ENCODE peak calls at places on chromosomes 5 and 9, in nine cellular contexts. R is left ventricle myocardium inferior, Q is esophagus squamous epithelium, V is A549, J is neural progenitor cell, U is adrenal gland, P is brain microvascular endothelial cell, N is transverse colon, Z is stomach. M is an unnamed sample.

GRCh38 chr5:122083535-122083934 is 5.5 kb upstream of the LOX start:
- DNase-seq in V (no peak), P (no peak), R (no peak), U (no peak), J (no peak), N (no peak), Z (no peak), Q (no peak), M (no peak)

GRCh38 chr5:142104491-142104890 is 4.1 kb upstream of the NDFIP1 start:
- DNase-seq in U (no peak), V (no peak), Z (no peak), P (no peak), Q (no peak), J (no peak), R (no peak), N (no peak), M (no peak)

GRCh38 chr5:16881253-16881652 is 54.8 kb downstream of the MYO10 start:
- DNase-seq in V (no peak), U (no peak), J (no peak), R (no peak), P (no peak), Z (no peak), Q (no peak), N (no peak), M (no peak)

GRCh38 chr5:4781312-4781711 is 358.8 kb upstream of the ADAMTS16 start:
- DNase-seq in Q (no peak), Z (no peak), U (no peak), V (no peak), N (no peak), P (no peak), J (no peak), R (no peak), M (no peak)

GRCh38 chr5:142166754-142167153 is 58.2 kb downstream of the NDFIP1 start:
- DNase-seq in Q (no peak), Z (no peak), J (no peak), V (no peak), N (no peak), P (no peak), R (no peak), U (no peak), M (no peak)

GRCh38 chr9:122056484-122056883 is 36.6 kb downstream of the TTLL11 start:
- DNase-seq in U (no peak), P (no peak), V (no peak), R (no peak), Z (no peak), N (no peak), Q (no peak), J (peak), M (no peak)

GRCh38 chr5:38193015-38193581 is 65.3 kb upstream of the EGFLAM start:
- DNase-seq in Q (no peak), V (peak), J (peak), U (peak), N (peak), P (peak), R (peak), Z (peak), M (peak)

GRCh38 chr9:126962336-126962735 is 47.8 kb downstream of the RALGPS1 start:
- DNase-seq in P (no peak), R (no peak), V (no peak), Q (no peak), N (no peak), Z (no peak), J (no peak), U (no peak), M (no peak)

GRCh38 chr9:131733601-131734061 is 6.2 kb downstream of the RAPGEF1 start:
- DNase-seq in Q (no peak), Z (peak), U (peak), V (peak), N (peak), P (peak), R (no peak), J (no peak), M (no peak)

GRCh38 chr5:147303251-147303650 is 68.4 kb downstream of the STK32A start:
- DNase-seq in Z (no peak), R (no peak), V (no peak), N (no peak), U (peak), Q (no peak), P (no peak), J (no peak), M (peak)

GRCh38 chr5:135437796-135438560 is 9.2 kb downstream of the DCANP1 start:
- DNase-seq in Z (peak), R (peak), U (peak), V (no peak), Q (no peak), P (peak), N (peak), J (no peak), M (peak)

GRCh38 chr9:98993570-98993945 is 49.9 kb downstream of the COL15A1 start:
- DNase-seq in J (no peak), Z (no peak), R (no peak), N (peak), U (peak), V (no peak), Q (no peak), P (peak), M (peak)

GRCh38 chr5:137651022-137651421 is 84.9 kb downstream of the KLHL3 start:
- DNase-seq in R (no peak), V (no peak), U (peak), J (no peak), Q (no peak), N (no peak), Z (no peak), P (no peak), M (no peak)

GRCh38 chr5:8327016-8327415 is 458.1 kb downstream of the MTRR start:
- DNase-seq in U (no peak), P (no peak), V (no peak), Q (no peak), R (no peak), J (no peak), Z (no peak), N (no peak), M (no peak)

GRCh38 chr9:36993933-36994764 is 39.9 kb downstream of the PAX5 start:
- DNase-seq in R (no peak), U (no peak), P (no peak), J (no peak), N (peak), Z (no peak), Q (no peak), V (no peak), M (no peak)

GRCh38 chr5:132840896-132841818 is 10.7 kb upstream of the SHROOM1 start:
- DNase-seq in Z (no peak), N (no peak), U (no peak), J (no peak), R (no peak), Q (no peak), V (no peak), P (no peak), M (peak)

GRCh38 chr9:123749580-123750202 is 180.2 kb downstream of the DENND1A start:
- DNase-seq in P (no peak), J (no peak), N (no peak), U (no peak), V (no peak), Q (no peak), R (no peak), Z (no peak), M (no peak)

GRCh38 chr9:88438819-88439218 is 50.6 kb downstream of the SPIN1 start:
- DNase-seq in J (no peak), U (no peak), V (no peak), R (no peak), Q (no peak), Z (no peak), N (no peak), P (no peak), M (no peak)

GRCh38 chr9:2461886-2462285 is 159.7 kb upstream of the VLDLR start:
- DNase-seq in U (no peak), R (no peak), J (no peak), Q (no peak), N (no peak), Z (no peak), P (no peak), V (no peak), M (no peak)

GRCh38 chr5:45692481-45692880 is 3.7 kb downstream of the HCN1 start:
- DNase-seq in V (no peak), J (no peak), Q (no peak), R (no peak), N (no peak), P (no peak), U (no peak), Z (no peak), M (no peak)

DNA sequence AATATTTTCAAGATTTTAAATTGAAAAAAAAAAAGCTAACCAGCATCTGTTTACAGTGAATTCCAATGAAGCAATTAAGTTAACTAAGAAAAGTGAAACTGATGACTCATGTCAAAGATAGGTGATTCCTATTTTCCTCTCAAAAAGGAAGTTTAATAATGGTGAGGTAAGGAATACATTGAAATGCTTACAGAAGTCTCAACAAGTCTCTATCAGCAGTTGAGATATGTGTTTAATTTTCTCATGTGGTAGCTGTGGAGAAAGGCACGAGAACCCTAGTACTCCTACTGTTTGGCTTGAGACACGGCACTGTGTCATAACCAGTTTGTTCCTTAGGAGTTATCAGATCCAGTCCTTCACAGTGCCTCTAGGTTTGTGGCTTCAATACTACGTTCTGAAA is 114.5 kb downstream of the SLC25A46 start:
- DNase-seq in V (no peak), J (no peak), U (no peak), N (no peak), Z (no peak), Q (no peak), P (peak), R (no peak), M (no peak)
- TF ChIP-seq CTCF in V (no peak), J (no peak), U (no peak), N (no peak), Z (no peak), Q (no peak), P (no peak), R (no peak), M (no peak)

GRCh38 chr5:31937703-31938102 is 236.4 kb downstream of the GOLPH3 start:
- DNase-seq in V (no peak), U (no peak), N (no peak), J (no peak), P (no peak), Q (no peak), R (no peak), Z (no peak), M (no peak)
- H3K27ac ChIP-seq in V (no peak), U (no peak), N (no peak), J (no peak), P (no peak), Q (peak), R (no peak), Z (no peak), M (peak)

GRCh38 chr9:7209051-7209450 is 451.3 kb downstream of the KDM4C start:
- DNase-seq in R (no peak), J (no peak), Q (no peak), V (no peak), P (no peak), Z (no peak), U (no peak), N (no peak), M (no peak)
- TF ChIP-seq CTCF in R (no peak), J (no peak), Q (no peak), V (no peak), P (no peak), Z (no peak), U (no peak), N (no peak), M (no peak)

GRCh38 chr5:143537056-143537455 is 133.6 kb upstream of the NR3C1 start:
- DNase-seq in N (no peak), V (no peak), Q (no peak), R (no peak), U (no peak), J (no peak), P (no peak), Z (no peak), M (no peak)
- H3K27ac ChIP-seq in N (no peak), V (peak), Q (peak), R (no peak), U (no peak), J (no peak), P (peak), Z (no peak), M (no peak)

DNA sequence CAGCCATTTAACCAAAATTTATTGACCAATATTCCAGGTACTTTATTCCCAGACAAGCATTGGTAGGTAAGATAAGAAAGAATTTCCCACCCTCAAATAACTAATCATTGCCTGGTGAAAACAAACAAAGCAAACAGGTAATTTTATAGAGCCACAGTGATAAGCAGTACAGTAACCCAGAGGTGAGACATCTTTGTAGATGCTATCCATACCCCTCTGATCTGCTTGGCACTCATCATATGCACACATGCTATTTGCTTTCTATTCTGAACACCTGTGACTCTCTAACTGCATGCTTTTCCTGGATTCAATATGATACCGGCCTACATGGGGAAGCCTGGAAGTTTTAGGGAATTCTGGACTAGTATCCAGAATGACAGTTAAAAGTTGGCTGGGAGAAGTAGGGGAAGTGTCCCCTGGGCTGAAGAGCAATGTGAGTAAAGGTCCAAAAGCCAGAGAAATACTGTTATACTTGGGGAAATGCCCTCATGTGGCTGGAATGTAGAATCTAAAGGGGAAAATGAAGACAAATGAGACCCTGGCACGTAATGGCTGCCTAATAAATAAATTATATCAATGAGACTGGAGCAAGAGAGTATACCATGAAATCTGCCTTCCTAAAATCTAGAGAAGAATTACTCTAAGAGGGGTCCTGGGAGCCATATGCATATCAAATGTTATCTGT is 243.8 kb upstream of the ADAMTSL1 start:
- DNase-seq in P (no peak), R (no peak), N (no peak), Q (no peak), U (no peak), Z (no peak), V (no peak), J (no peak), M (no peak)
- TF ChIP-seq CTCF in P (peak), R (no peak), N (no peak), Q (no peak), U (no peak), Z (no peak), V (no peak), J (peak), M (no peak)

M was measured in lung.